ENCODE peak calls at places on chromosomes 13 and 19, in five cellular contexts. B is breast epithelium, L is WERI-Rb-1, H is psoas muscle, M is A673. V is an unnamed sample. For H3K36me3, the result is how much of the 10 kb centered on the place peaks cover.

GRCh38 chr19:53102701-53103140 is 501 bp downstream of the ZNF160 start:
- DNase-seq in B (no peak), L (peak), H (peak), M (peak), V (no peak)

GRCh38 chr13:23695711-23696512 is 125.7 kb downstream of the TNFRSF19 start:
- DNase-seq in B (no peak), L (peak), H (peak), M (no peak), V (no peak)

GRCh38 chr13:113627136-113627535 is 30.9 kb downstream of the ATP4B start:
- DNase-seq in B (peak), L (no peak), H (peak), M (no peak), V (no peak)

GRCh38 chr13:111393221-111393790 is 72.9 kb downstream of the TEX29 start:
- DNase-seq in B (no peak), L (no peak), H (no peak), M (no peak), V (no peak)

GRCh38 chr13:39527961-39528720 is 74.9 kb downstream of the LHFPL6 start:
- DNase-seq in B (no peak), L (no peak), H (no peak), M (peak), V (peak)

GRCh38 chr13:100394005-100394695 is 194.4 kb downstream of the GGACT start:
- DNase-seq in B (no peak), L (no peak), H (no peak), M (peak), V (peak)

GRCh38 chr13:98998831-98999634 is 21.2 kb upstream of the DOCK9 start:
- DNase-seq in B (no peak), L (peak), H (no peak), M (no peak), V (no peak)

GRCh38 chr13:42270857-42271215 is 1.1 kb upstream of the AKAP11 start:
- DNase-seq in B (no peak), L (no peak), H (no peak), M (no peak), V (no peak)

GRCh38 chr13:28494861-28495585 is at the start of gene FLT1:
- DNase-seq in B (no peak), L (peak), H (peak), M (peak), V (no peak)

GRCh38 chr13:51058461-51059167 is 52.5 kb downstream of the C13orf42 start:
- DNase-seq in B (no peak), L (no peak), H (no peak), M (peak), V (no peak)

GRCh38 chr13:79794936-79795335 is 314.0 kb downstream of the NDFIP2 start:
- DNase-seq in B (no peak), L (no peak), H (no peak), M (no peak), V (no peak)

GRCh38 chr19:35310331-35310730 is 18.4 kb downstream of the MAG start:
- DNase-seq in B (no peak), L (no peak), H (no peak), M (no peak), V (no peak)

GRCh38 chr19:38466050-38466449 is 32.6 kb downstream of the RYR1 start:
- DNase-seq in B (no peak), L (no peak), H (no peak), M (no peak), V (no peak)

GRCh38 chr19:31316201-31316951 is 32.9 kb downstream of the TSHZ3 start:
- DNase-seq in B (no peak), L (no peak), H (no peak), M (peak), V (no peak)

GRCh38 chr19:52188822-52189744 is 769 bp upstream of the PPP2R1A start:
- DNase-seq in B (peak), L (no peak), H (peak), M (no peak), V (no peak)

GRCh38 chr19:395467-395866 is 13.5 kb downstream of the C2CD4C start:
- DNase-seq in B (no peak), L (no peak), H (no peak), M (no peak), V (no peak)

GRCh38 chr13:56736966-56737365 is 403.8 kb upstream of the PRR20A start:
- DNase-seq in B (no peak), L (no peak), H (no peak), M (no peak), V (no peak)

GRCh38 chr19:57212109-57212508 is 18.7 kb upstream of the AURKC start:
- DNase-seq in B (no peak), L (no peak), H (no peak), M (no peak), V (no peak)

GRCh38 chr13:41916173-41916954 is 44.5 kb downstream of the VWA8 start:
- DNase-seq in B (no peak), L (no peak), H (no peak), M (peak), V (peak)

GRCh38 chr19:18399008-18399407 is 1.6 kb upstream of the LRRC25 start:
- DNase-seq in B (no peak), L (no peak), H (no peak), M (no peak), V (no peak)

GRCh38 chr13:28819748-28820098 is 416 bp upstream of the MTUS2 start:
- DNase-seq in B (no peak), L (peak), H (no peak), M (peak), V (no peak)

GRCh38 chr19:10356431-10356830 is 17.0 kb upstream of the ICAM3 start:
- DNase-seq in B (no peak), L (no peak), H (no peak), M (no peak), V (no peak)

GRCh38 chr19:10353793-10354391 is 14.5 kb upstream of the ICAM3 start:
- DNase-seq in B (no peak), L (peak), H (peak), M (peak), V (no peak)

DNA sequence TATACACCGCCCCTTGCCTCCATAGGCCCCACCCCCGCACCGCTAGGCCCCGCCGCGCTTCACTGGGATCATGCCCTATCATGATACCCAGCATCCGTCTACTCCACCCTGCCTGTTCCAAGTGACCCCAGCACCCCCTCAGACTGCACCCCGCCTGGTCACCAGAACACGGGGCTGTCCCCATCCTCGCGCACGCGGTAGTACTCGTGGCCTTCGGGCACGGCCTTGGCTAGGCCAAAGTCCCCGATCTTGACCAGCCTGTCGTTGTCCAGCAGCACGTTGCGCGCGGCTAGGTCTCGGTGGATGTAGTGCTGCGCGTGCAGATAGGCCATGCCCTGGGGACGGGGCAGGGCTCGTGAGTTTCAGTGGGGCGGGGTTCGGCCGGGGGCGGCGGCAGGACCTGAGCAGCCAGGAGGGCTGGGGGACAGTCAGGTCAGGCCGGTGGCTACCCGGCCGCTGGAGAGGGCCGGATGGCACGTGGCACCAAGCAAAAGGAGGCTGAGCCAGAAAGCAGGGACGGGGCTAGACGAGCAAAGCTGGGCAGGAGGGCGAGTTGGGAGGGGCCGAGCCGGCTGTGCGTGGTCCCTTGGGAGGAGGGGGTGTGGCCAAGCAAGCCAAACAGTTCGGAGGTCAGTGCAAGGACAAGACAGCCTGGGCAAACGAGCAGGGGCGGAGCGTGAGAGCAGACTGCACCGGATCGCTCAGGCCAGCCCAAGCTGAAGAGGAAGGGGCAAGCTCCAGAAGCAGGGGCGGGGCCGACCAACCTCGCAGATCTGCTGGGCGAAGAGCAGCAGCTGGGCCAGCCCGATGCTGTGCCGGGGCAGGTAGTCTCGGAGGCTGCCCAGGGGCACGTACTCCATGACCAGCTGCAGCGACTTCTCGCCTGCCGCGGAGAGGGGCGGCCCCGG is 13.6 kb upstream of the ICAM3 start:
- DNase-seq in B (no peak), L (no peak), H (peak), M (no peak), V (no peak)
- H3K4me3 ChIP-seq in B (no peak), L (no peak), H (peak), M (no peak), V (no peak)

GRCh38 chr19:12825259-12826131 is 8.9 kb downstream of the RTBDN start:
- DNase-seq in B (no peak), L (no peak), H (no peak), M (peak), V (no peak)
- TF ChIP-seq CTCF in B (no peak), L (no peak), H (peak), M (peak), V (peak)

DNA sequence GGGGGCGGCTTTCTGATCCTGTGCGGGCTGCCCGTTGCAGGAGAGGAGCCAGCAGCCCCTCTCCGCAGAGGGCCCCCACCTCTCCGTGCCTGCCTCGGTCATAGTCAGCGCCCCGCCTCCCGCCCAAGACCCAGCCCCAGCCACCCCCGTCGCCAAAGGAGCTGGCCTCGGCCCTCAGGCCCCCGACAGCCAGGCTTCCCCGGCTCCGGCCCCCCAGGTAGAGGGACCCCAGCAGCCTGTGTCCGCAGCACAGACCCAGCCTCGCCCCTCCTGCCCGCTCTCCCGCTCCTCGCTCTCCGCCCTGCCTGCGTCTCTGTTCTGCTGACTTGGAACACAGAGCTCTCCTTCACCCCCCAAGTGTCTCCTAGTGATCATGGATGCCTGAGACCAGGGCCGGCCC is 31.3 kb upstream of the EHD2 start:
- DNase-seq in B (no peak), L (no peak), H (peak), M (no peak), V (no peak)
- H3K36me3 ChIP-seq in B (under half), L (under half), H (under half), M (under half), V (under half)

GRCh38 chr13:96109125-96109524 is 19.2 kb downstream of the HS6ST3 start:
- DNase-seq in B (no peak), L (no peak), H (no peak), M (no peak), V (no peak)

GRCh38 chr13:96112936-96113335 is 23.0 kb downstream of the HS6ST3 start:
- DNase-seq in B (no peak), L (no peak), H (no peak), M (no peak), V (no peak)
- H3K4me3 ChIP-seq in B (no peak), L (no peak), H (no peak), M (no peak), V (no peak)

GRCh38 chr13:44879452-44880058 is 109.7 kb downstream of the NUFIP1 start:
- DNase-seq in B (no peak), L (no peak), H (no peak), M (peak), V (no peak)
- TF ChIP-seq CTCF in B (peak), L (peak), H (peak), M (peak), V (peak)

GRCh38 chr13:84126671-84127171 is 244.4 kb upstream of the SLITRK1 start:
- DNase-seq in B (no peak), L (no peak), H (no peak), M (peak), V (no peak)
- H3K36me3 ChIP-seq in B (under half), L (under half), H (under half), M (under half), V (under half)

GRCh38 chr13:88932950-88933349 is 1261.8 kb downstream of the SLITRK5 start:
- DNase-seq in B (no peak), L (no peak), H (no peak), M (no peak), V (no peak)
- H3K4me3 ChIP-seq in B (no peak), L (no peak), H (no peak), M (no peak), V (no peak)

GRCh38 chr13:49213997-49214916 is 5.9 kb upstream of the MLNR start:
- DNase-seq in B (no peak), L (no peak), H (no peak), M (no peak), V (no peak)

GRCh38 chr13:49217962-49218492 is 2.1 kb upstream of the MLNR start:
- DNase-seq in B (no peak), L (no peak), H (no peak), M (no peak), V (no peak)

GRCh38 chr13:49213539-49213938 is 6.6 kb upstream of the MLNR start:
- DNase-seq in B (no peak), L (no peak), H (no peak), M (no peak), V (no peak)

GRCh38 chr13:49216334-49216733 is 3.8 kb upstream of the MLNR start:
- DNase-seq in B (no peak), L (no peak), H (no peak), M (no peak), V (no peak)

DNA sequence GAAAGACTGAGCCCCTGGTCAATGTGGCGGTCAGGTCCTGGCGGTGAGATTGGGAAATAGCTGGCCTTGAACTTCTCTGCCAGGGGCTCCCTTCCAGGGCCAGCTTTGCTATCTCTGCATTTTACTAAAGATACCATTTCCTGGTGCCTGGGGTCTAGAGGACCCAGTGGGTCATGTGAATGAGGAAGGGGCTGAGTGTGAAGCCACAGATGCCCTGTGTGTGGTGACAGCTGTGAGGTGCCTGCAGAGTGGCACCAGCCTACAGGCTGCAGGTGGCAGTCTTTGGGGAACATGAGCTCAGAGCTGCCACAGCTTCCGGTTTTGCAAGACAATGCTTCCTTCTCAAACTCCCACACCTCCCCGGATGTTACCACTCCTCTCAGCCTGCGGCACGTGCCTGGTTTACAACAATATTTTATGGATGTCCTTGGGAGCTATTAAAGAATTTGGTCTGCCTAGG is 5.2 kb upstream of the MLNR start:
- DNase-seq in B (no peak), L (no peak), H (no peak), M (peak), V (peak)
- TF ChIP-seq CTCF in B (no peak), L (no peak), H (no peak), M (peak), V (no peak)

GRCh38 chr19:4177146-4177545 is 5.2 kb downstream of the SIRT6 start:
- DNase-seq in B (no peak), L (no peak), H (no peak), M (no peak), V (no peak)
- H3K36me3 ChIP-seq in B (under half), L (under half), H (under half), M (under half), V (under half)

GRCh38 chr19:47437500-47437899 is 18.2 kb upstream of the MEIS3 start:
- DNase-seq in B (no peak), L (no peak), H (no peak), M (no peak), V (no peak)
- H3K4me3 ChIP-seq in B (no peak), L (no peak), H (no peak), M (no peak), V (no peak)

V was measured in kidney epithelial cell.